ENCODE peak calls at places on chromosomes 1 and 21, in six cellular contexts. K, G, V, T, M and R are unnamed samples.

GRCh38 chr1:56644064-56644940 is 812 bp upstream of the PRKAA2 start:
- DNase-seq in K (peak), G (peak), V (no peak), T (no peak), M (peak), R (peak)

GRCh38 chr21:35578350-35578782 is 482.0 kb downstream of the SETD4 start:
- DNase-seq in K (peak), G (no peak), V (no peak), T (no peak), M (peak), R (no peak)

GRCh38 chr1:43874716-43875115 is 58.9 kb upstream of the ARTN start:
- DNase-seq in K (no peak), G (no peak), V (no peak), T (no peak), M (no peak), R (no peak)

GRCh38 chr1:18010945-18011344 is 96.7 kb upstream of the IGSF21 start:
- DNase-seq in K (no peak), G (no peak), V (no peak), T (no peak), M (no peak), R (no peak)

GRCh38 chr1:215200121-215200520 is 117.6 kb downstream of the KCNK2 start:
- DNase-seq in K (no peak), G (no peak), V (no peak), T (no peak), M (no peak), R (no peak)

GRCh38 chr1:225768662-225769426 is 8.8 kb upstream of the SRP9 start:
- DNase-seq in K (no peak), G (no peak), V (no peak), T (no peak), M (no peak), R (no peak)

GRCh38 chr21:38963006-38963405 is 157.3 kb downstream of the ETS2 start:
- DNase-seq in K (no peak), G (no peak), V (no peak), T (no peak), M (no peak), R (no peak)

GRCh38 chr1:163144418-163144817 is 58.3 kb downstream of the RGS5 start:
- DNase-seq in K (no peak), G (no peak), V (no peak), T (no peak), M (no peak), R (no peak)

GRCh38 chr1:185670187-185670627 is 64.0 kb upstream of the HMCN1 start:
- DNase-seq in K (peak), G (peak), V (peak), T (no peak), M (peak), R (no peak)

GRCh38 chr1:9909222-9910046 is 635 bp downstream of the CTNNBIP1 start:
- DNase-seq in K (peak), G (peak), V (no peak), T (no peak), M (no peak), R (no peak)

GRCh38 chr1:7549277-7549676 is 221.8 kb upstream of the VAMP3 start:
- DNase-seq in K (peak), G (no peak), V (no peak), T (no peak), M (peak), R (no peak)

GRCh38 chr21:41396452-41397107 is 29.5 kb upstream of the MX1 start:
- DNase-seq in K (no peak), G (no peak), V (no peak), T (no peak), M (no peak), R (peak)

GRCh38 chr1:98399219-98399618 is 262.3 kb upstream of the SNX7 start:
- DNase-seq in K (peak), G (no peak), V (no peak), T (no peak), M (no peak), R (no peak)

GRCh38 chr1:117237701-117238413 is 27.1 kb upstream of the VTCN1 start:
- DNase-seq in K (peak), G (no peak), V (no peak), T (no peak), M (no peak), R (no peak)

GRCh38 chr1:22142315-22143064 is 407 bp downstream of the WNT4 start:
- DNase-seq in K (peak), G (no peak), V (no peak), T (no peak), M (no peak), R (no peak)

GRCh38 chr1:171645553-171646336 is 6.7 kb downstream of the MYOC start:
- DNase-seq in K (no peak), G (no peak), V (no peak), T (peak), M (no peak), R (peak)

GRCh38 chr1:164765993-164766720 is 207.2 kb downstream of the PBX1 start:
- DNase-seq in K (no peak), G (no peak), V (no peak), T (no peak), M (no peak), R (no peak)

GRCh38 chr1:39452081-39452480 is 39.4 kb upstream of the BMP8A start:
- DNase-seq in K (no peak), G (no peak), V (no peak), T (no peak), M (no peak), R (peak)

GRCh38 chr21:28684351-28684750 is 308.3 kb downstream of the LTN1 start:
- DNase-seq in K (no peak), G (no peak), V (no peak), T (no peak), M (no peak), R (no peak)

GRCh38 chr1:203034422-203035110 is 8.3 kb downstream of the PPFIA4 start:
- DNase-seq in K (no peak), G (no peak), V (no peak), T (no peak), M (no peak), R (no peak)

GRCh38 chr1:186617860-186618780 is 62.1 kb downstream of the PTGS2 start:
- DNase-seq in K (peak), G (no peak), V (no peak), T (peak), M (no peak), R (no peak)

GRCh38 chr1:68725353-68725752 is 228.5 kb upstream of the DEPDC1 start:
- DNase-seq in K (peak), G (peak), V (no peak), T (peak), M (no peak), R (no peak)

GRCh38 chr1:67741121-67741520 is 56.1 kb downstream of the GADD45A start:
- DNase-seq in K (no peak), G (no peak), V (no peak), T (no peak), M (no peak), R (no peak)

GRCh38 chr1:42698081-42698813 is 16.0 kb downstream of the YBX1 start:
- DNase-seq in K (no peak), G (no peak), V (no peak), T (no peak), M (no peak), R (no peak)

GRCh38 chr1:3695326-3696217 is 43.3 kb downstream of the TP73 start:
- DNase-seq in K (peak), G (no peak), V (no peak), T (peak), M (peak), R (no peak)

GRCh38 chr1:221991221-221991620 is 249.3 kb upstream of the DUSP10 start:
- DNase-seq in K (peak), G (no peak), V (no peak), T (no peak), M (peak), R (no peak)

GRCh38 chr1:243623831-243624230 is 226.2 kb downstream of the AKT3 start:
- DNase-seq in K (peak), G (no peak), V (no peak), T (no peak), M (peak), R (no peak)

GRCh38 chr21:44838038-44838895 is 20.4 kb upstream of the SUMO3 start:
- DNase-seq in K (no peak), G (no peak), V (no peak), T (no peak), M (no peak), R (no peak)

GRCh38 chr1:154410185-154410827 is 5.2 kb downstream of the IL6R start:
- DNase-seq in K (no peak), G (no peak), V (no peak), T (no peak), M (no peak), R (no peak)

GRCh38 chr1:178418284-178418955 is 78.3 kb downstream of the CLEC20A start:
- DNase-seq in K (no peak), G (no peak), V (no peak), T (no peak), M (no peak), R (no peak)

GRCh38 chr1:185816460-185816859 is 82.3 kb downstream of the HMCN1 start:
- DNase-seq in K (peak), G (no peak), V (no peak), T (no peak), M (no peak), R (no peak)

GRCh38 chr1:152519876-152520275 is 5.6 kb downstream of the CRCT1 start:
- DNase-seq in K (no peak), G (no peak), V (no peak), T (no peak), M (no peak), R (no peak)

GRCh38 chr1:30444850-30445249 is 278.5 kb downstream of the MATN1 start:
- DNase-seq in K (no peak), G (no peak), V (no peak), T (no peak), M (no peak), R (no peak)